ENCODE peak calls at places on chromosomes 1 and 21, in six cellular contexts. One of them, this sample, is unnamed.

GRCh38 chr1:16124377-16125087 is 31.3 kb downstream of the EPHA2 start:
- DNase-seq in AG09309: no peak
- DNase-seq in choroid plexus epithelial cell: no peak
- DNase-seq in heart left ventricle: no peak
- DNase-seq in fibroblast of pulmonary artery: no peak
- DNase-seq in uterus: peak
- DNase-seq in this sample: no peak

GRCh38 chr1:160578694-160579191 is 553 bp downstream of the CD84 start:
- DNase-seq in AG09309: no peak
- DNase-seq in uterus: no peak
- DNase-seq in fibroblast of pulmonary artery: no peak
- DNase-seq in heart left ventricle: no peak
- DNase-seq in choroid plexus epithelial cell: no peak
- DNase-seq in this sample: no peak

GRCh38 chr1:170126691-170127090 is 19.1 kb upstream of the NTMT2 start:
- DNase-seq in fibroblast of pulmonary artery: peak
- DNase-seq in heart left ventricle: no peak
- DNase-seq in AG09309: peak
- DNase-seq in choroid plexus epithelial cell: peak
- DNase-seq in uterus: no peak
- DNase-seq in this sample: no peak

GRCh38 chr1:177983824-177984528 is 14.1 kb upstream of the SEC16B start:
- DNase-seq in AG09309: peak
- DNase-seq in heart left ventricle: peak
- DNase-seq in choroid plexus epithelial cell: peak
- DNase-seq in uterus: peak
- DNase-seq in fibroblast of pulmonary artery: peak
- DNase-seq in this sample: peak

GRCh38 chr1:230858918-230859819 is 9.2 kb downstream of the C1orf198 start:
- DNase-seq in heart left ventricle: peak
- DNase-seq in uterus: no peak
- DNase-seq in fibroblast of pulmonary artery: peak
- DNase-seq in choroid plexus epithelial cell: peak
- DNase-seq in AG09309: no peak
- DNase-seq in this sample: no peak

GRCh38 chr21:33817663-33818433 is 97.8 kb downstream of the ATP5PO start:
- DNase-seq in choroid plexus epithelial cell: peak
- DNase-seq in AG09309: no peak
- DNase-seq in heart left ventricle: no peak
- DNase-seq in fibroblast of pulmonary artery: no peak
- DNase-seq in uterus: no peak
- DNase-seq in this sample: no peak

GRCh38 chr1:160576430-160576829 is 2.9 kb downstream of the CD84 start:
- DNase-seq in fibroblast of pulmonary artery: no peak
- DNase-seq in heart left ventricle: no peak
- DNase-seq in choroid plexus epithelial cell: no peak
- DNase-seq in uterus: no peak
- DNase-seq in AG09309: no peak
- DNase-seq in this sample: no peak

GRCh38 chr1:203590559-203590958 is 36.1 kb upstream of the ATP2B4 start:
- DNase-seq in choroid plexus epithelial cell: no peak
- DNase-seq in uterus: no peak
- DNase-seq in fibroblast of pulmonary artery: peak
- DNase-seq in AG09309: no peak
- DNase-seq in heart left ventricle: no peak
- DNase-seq in this sample: no peak

GRCh38 chr1:155920717-155921116 is 9.6 kb upstream of the RIT1 start:
- DNase-seq in heart left ventricle: no peak
- DNase-seq in fibroblast of pulmonary artery: no peak
- DNase-seq in AG09309: no peak
- DNase-seq in uterus: no peak
- DNase-seq in choroid plexus epithelial cell: no peak
- DNase-seq in this sample: no peak
- TF ChIP-seq CTCF in heart left ventricle: no peak
- TF ChIP-seq CTCF in fibroblast of pulmonary artery: no peak
- TF ChIP-seq CTCF in AG09309: no peak
- TF ChIP-seq CTCF in uterus: no peak
- TF ChIP-seq CTCF in choroid plexus epithelial cell: no peak
- TF ChIP-seq CTCF in this sample: no peak

DNA sequence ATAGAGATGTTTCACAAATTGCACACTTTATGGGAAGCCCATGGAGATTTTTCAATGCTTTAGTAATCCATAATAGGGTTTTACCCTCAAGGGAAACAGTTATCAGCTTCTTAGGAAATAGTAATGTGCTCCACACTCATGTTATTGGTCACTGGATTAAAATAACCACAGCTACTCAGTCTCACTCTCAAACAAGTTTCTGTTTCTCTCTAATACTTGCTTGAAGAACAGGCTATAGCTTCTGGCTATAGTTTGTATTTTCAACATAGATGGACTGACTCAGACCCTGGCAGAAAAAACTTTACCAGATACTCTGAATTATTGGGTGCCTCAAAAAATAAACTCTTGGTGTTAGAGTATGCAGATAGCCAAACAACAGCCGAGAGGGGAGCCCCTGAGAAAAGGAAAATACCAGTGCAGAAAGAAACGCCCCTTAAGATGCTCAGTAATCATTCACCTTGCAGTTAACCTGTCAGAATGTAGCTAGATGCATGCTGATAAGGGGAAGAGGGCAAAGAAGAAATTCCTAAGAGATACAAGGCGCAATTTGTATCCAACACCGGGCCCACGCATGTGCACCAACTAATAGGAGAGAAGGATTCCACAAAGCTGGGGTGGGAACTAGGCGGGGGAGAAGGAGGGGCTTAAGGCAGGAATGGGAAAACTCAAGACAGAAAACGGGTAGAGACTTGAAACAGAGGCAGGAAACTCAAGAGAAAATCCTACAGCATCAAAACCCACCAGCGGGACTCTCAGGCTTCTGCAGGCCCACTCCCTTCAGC is 30.4 kb upstream of the PDE4B start:
- DNase-seq in AG09309: peak
- DNase-seq in choroid plexus epithelial cell: no peak
- DNase-seq in fibroblast of pulmonary artery: no peak
- DNase-seq in uterus: no peak
- DNase-seq in heart left ventricle: no peak
- DNase-seq in this sample: no peak
- TF ChIP-seq CTCF in AG09309: no peak
- TF ChIP-seq CTCF in choroid plexus epithelial cell: no peak
- TF ChIP-seq CTCF in fibroblast of pulmonary artery: no peak
- TF ChIP-seq CTCF in uterus: no peak
- TF ChIP-seq CTCF in heart left ventricle: no peak
- TF ChIP-seq CTCF in this sample: no peak

DNA sequence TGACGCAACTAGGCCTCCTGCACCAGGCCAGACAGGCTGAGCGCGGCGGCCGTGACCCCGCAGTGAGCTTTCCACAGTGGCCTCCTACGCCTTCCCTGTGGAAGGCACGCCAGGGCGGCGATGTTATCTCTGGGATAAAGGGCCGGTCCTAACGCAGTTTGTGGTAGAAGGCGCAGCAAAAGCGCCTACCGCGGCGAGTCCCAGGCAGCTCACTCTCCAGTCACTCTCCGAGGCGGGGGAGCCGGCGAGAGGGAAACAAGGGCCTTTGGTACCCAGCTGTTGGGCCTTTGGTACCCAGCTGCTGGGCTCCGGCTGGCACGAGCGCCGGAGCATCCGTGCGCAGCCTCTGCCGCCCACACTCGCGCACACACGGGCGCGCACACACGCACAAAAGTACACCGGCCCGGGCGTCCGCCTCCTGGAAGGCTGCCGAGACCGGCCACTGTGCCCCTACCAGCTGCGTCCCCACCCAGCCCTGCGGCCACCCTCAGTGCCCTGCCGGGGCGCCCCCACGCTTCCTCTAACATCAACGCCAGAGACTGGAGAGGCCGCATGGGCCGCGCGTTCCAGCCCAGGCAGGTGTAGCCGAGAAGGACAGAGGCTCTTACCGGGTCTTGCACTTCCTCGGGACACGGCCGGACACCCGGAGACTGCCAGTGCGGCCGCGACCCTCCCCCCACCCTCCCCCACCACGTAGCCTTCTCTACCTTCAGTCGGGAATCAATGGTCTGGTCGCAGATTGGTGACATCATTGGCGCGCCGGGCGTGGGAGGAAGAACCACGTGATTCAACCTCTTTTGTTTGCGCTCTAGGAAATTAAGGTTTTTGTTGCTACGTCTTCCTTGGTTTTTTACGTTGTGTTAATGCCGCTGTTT is 19.5 kb upstream of the ADAR start:
- DNase-seq in choroid plexus epithelial cell: peak
- DNase-seq in uterus: peak
- DNase-seq in AG09309: peak
- DNase-seq in fibroblast of pulmonary artery: peak
- DNase-seq in heart left ventricle: peak
- DNase-seq in this sample: peak
- TF ChIP-seq CTCF in choroid plexus epithelial cell: no peak
- TF ChIP-seq CTCF in uterus: no peak
- TF ChIP-seq CTCF in AG09309: no peak
- TF ChIP-seq CTCF in fibroblast of pulmonary artery: no peak
- TF ChIP-seq CTCF in heart left ventricle: no peak
- TF ChIP-seq CTCF in this sample: no peak

DNA sequence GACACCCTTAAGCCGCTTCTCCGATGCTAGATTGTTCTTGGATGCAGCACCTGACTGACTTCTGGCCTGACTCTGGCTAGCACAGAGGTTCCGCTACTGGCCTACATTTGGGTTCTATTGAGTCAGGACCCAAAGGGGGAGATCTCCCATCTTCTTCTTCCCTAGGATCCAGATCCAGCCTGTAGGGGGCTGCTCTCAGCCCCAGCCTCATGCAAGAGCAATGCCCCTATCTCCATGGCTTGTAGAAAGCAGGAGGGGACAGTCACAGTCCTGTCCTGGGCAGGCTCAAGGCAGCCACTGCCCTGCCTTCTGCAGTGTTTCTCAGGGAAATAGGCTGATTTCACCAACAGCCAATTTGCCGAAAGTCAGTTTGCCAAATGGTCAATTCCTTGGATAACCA is 6.3 kb upstream of the ADAR start:
- DNase-seq in uterus: no peak
- DNase-seq in AG09309: no peak
- DNase-seq in heart left ventricle: no peak
- DNase-seq in fibroblast of pulmonary artery: no peak
- DNase-seq in choroid plexus epithelial cell: no peak
- DNase-seq in this sample: no peak
- TF ChIP-seq CTCF in uterus: no peak
- TF ChIP-seq CTCF in AG09309: no peak
- TF ChIP-seq CTCF in heart left ventricle: no peak
- TF ChIP-seq CTCF in fibroblast of pulmonary artery: no peak
- TF ChIP-seq CTCF in choroid plexus epithelial cell: peak
- TF ChIP-seq CTCF in this sample: no peak

GRCh38 chr1:21575351-21575942 is 66.2 kb downstream of the ALPL start:
- DNase-seq in fibroblast of pulmonary artery: no peak
- DNase-seq in AG09309: no peak
- DNase-seq in uterus: no peak
- DNase-seq in heart left ventricle: no peak
- DNase-seq in choroid plexus epithelial cell: no peak
- DNase-seq in this sample: no peak
- TF ChIP-seq CTCF in fibroblast of pulmonary artery: no peak
- TF ChIP-seq CTCF in AG09309: no peak
- TF ChIP-seq CTCF in uterus: no peak
- TF ChIP-seq CTCF in heart left ventricle: no peak
- TF ChIP-seq CTCF in choroid plexus epithelial cell: no peak
- TF ChIP-seq CTCF in this sample: no peak

GRCh38 chr21:31850886-31851285 is 21.9 kb upstream of the HUNK start:
- DNase-seq in AG09309: no peak
- DNase-seq in choroid plexus epithelial cell: no peak
- DNase-seq in heart left ventricle: no peak
- DNase-seq in uterus: no peak
- DNase-seq in fibroblast of pulmonary artery: no peak
- DNase-seq in this sample: no peak
- TF ChIP-seq CTCF in AG09309: no peak
- TF ChIP-seq CTCF in choroid plexus epithelial cell: no peak
- TF ChIP-seq CTCF in heart left ventricle: no peak
- TF ChIP-seq CTCF in uterus: no peak
- TF ChIP-seq CTCF in fibroblast of pulmonary artery: no peak
- TF ChIP-seq CTCF in this sample: no peak

DNA sequence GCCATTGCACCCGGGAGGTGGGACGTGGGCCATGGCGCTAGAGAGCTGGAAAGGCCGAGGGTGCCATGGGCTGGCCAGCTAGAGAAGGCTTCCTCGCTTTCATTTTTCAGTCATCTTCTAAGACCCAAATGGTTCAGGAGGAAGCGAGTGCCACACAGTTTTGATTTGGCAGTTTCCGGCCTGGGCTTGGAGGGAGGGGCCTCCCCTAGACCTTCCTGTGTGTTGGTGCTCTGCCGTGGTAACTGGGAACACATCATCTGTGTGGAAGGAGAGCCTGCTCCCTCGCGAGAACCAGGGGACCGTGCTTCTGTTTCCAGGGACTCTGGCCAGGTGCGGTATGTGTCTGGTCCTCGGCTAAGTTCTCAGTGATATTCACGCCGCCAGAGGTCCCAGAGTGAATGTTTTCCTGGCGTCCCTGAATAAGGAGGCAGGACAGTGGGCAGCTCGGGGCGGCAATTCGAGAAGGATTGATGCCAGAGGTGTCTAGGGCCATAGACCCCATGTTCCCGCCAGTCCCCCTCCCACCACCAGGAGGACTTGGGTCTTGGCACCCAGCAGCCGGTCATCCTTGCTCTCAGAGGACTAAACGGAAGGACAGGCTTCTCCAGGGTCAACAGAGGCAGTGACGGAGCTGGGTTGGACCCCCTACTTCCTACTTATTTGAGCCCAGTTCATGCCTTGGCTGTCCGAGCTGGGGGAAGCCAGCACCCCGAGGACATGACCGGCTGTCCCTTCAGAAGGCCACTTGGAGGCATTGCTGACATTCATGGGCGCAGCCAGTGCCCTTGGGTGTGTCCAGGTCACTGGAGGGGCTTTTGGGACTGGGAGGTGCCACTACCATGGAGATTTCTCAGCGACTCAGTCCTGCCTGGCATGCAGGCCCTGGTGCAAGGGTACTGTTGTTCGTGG is 2.7 kb upstream of the NPHP4 start:
- DNase-seq in fibroblast of pulmonary artery: no peak
- DNase-seq in uterus: no peak
- DNase-seq in AG09309: no peak
- DNase-seq in choroid plexus epithelial cell: no peak
- DNase-seq in heart left ventricle: no peak
- DNase-seq in this sample: no peak
- TF ChIP-seq CTCF in fibroblast of pulmonary artery: no peak
- TF ChIP-seq CTCF in uterus: no peak
- TF ChIP-seq CTCF in AG09309: no peak
- TF ChIP-seq CTCF in choroid plexus epithelial cell: peak
- TF ChIP-seq CTCF in heart left ventricle: no peak
- TF ChIP-seq CTCF in this sample: no peak

GRCh38 chr1:18556364-18556763 is 74.3 kb upstream of the PAX7 start:
- DNase-seq in AG09309: no peak
- DNase-seq in choroid plexus epithelial cell: peak
- DNase-seq in uterus: no peak
- DNase-seq in heart left ventricle: no peak
- DNase-seq in fibroblast of pulmonary artery: peak
- DNase-seq in this sample: peak
- TF ChIP-seq CTCF in AG09309: peak
- TF ChIP-seq CTCF in choroid plexus epithelial cell: peak
- TF ChIP-seq CTCF in uterus: no peak
- TF ChIP-seq CTCF in heart left ventricle: no peak
- TF ChIP-seq CTCF in fibroblast of pulmonary artery: peak
- TF ChIP-seq CTCF in this sample: peak

This sample was measured in endothelial cell.